ENCODE peak calls at places on chromosomes 2 and 18, in ten cellular contexts. One of them, this sample, is unnamed.
A peak's percentile ranks its signal among the peaks of the same experiment; 100 is the strongest.

GRCh38 chr2:197247083-197247482 is 63.5 kb downstream of the ANKRD44 start:
- DNase-seq in SK-N-SH: peak; percentile 74
- DNase-seq in ovary: no peak
- DNase-seq in GM12865: no peak
- DNase-seq in heart left ventricle: no peak
- DNase-seq in stomach: no peak
- DNase-seq in neural progenitor cell: no peak
- DNase-seq in fibroblast of the aortic adventitia: no peak
- DNase-seq in GM12878: no peak
- DNase-seq in kidney epithelial cell: no peak
- DNase-seq in this sample: no peak

GRCh38 chr2:222320441-222321395 is 21.9 kb upstream of the PAX3 start:
- DNase-seq in SK-N-SH: peak; percentile 58
- DNase-seq in ovary: no peak
- DNase-seq in GM12865: no peak
- DNase-seq in heart left ventricle: no peak
- DNase-seq in stomach: no peak
- DNase-seq in neural progenitor cell: peak; percentile 62
- DNase-seq in fibroblast of the aortic adventitia: no peak
- DNase-seq in GM12878: no peak
- DNase-seq in kidney epithelial cell: no peak
- DNase-seq in this sample: peak; percentile 57

GRCh38 chr2:168145011-168145410 is 102.4 kb downstream of the STK39 start:
- DNase-seq in SK-N-SH: no peak
- DNase-seq in ovary: no peak
- DNase-seq in GM12865: no peak
- DNase-seq in heart left ventricle: no peak
- DNase-seq in stomach: no peak
- DNase-seq in neural progenitor cell: no peak
- DNase-seq in fibroblast of the aortic adventitia: no peak
- DNase-seq in GM12878: no peak
- DNase-seq in kidney epithelial cell: no peak
- DNase-seq in this sample: no peak

GRCh38 chr2:218230882-218231281 is 13.9 kb downstream of the ARPC2 start:
- DNase-seq in SK-N-SH: peak; percentile 19
- DNase-seq in ovary: no peak
- DNase-seq in GM12865: peak; percentile 56
- DNase-seq in heart left ventricle: no peak
- DNase-seq in stomach: peak; percentile 56
- DNase-seq in neural progenitor cell: no peak
- DNase-seq in fibroblast of the aortic adventitia: peak; percentile 37
- DNase-seq in GM12878: no peak
- DNase-seq in kidney epithelial cell: peak; percentile 69
- DNase-seq in this sample: no peak

GRCh38 chr2:147327636-147328035 is 517.2 kb upstream of the ACVR2A start:
- DNase-seq in SK-N-SH: no peak
- DNase-seq in ovary: no peak
- DNase-seq in GM12865: peak; percentile 46
- DNase-seq in heart left ventricle: no peak
- DNase-seq in stomach: no peak
- DNase-seq in neural progenitor cell: no peak
- DNase-seq in fibroblast of the aortic adventitia: peak; percentile 14
- DNase-seq in GM12878: peak; percentile 28
- DNase-seq in kidney epithelial cell: no peak
- DNase-seq in this sample: no peak

GRCh38 chr18:59514193-59514592 is 155.1 kb upstream of the LMAN1 start:
- DNase-seq in SK-N-SH: no peak
- DNase-seq in ovary: peak; percentile 66
- DNase-seq in GM12865: no peak
- DNase-seq in heart left ventricle: peak; percentile 73
- DNase-seq in stomach: no peak
- DNase-seq in neural progenitor cell: peak; percentile 33
- DNase-seq in fibroblast of the aortic adventitia: peak; percentile 98
- DNase-seq in GM12878: no peak
- DNase-seq in kidney epithelial cell: no peak
- DNase-seq in this sample: no peak

GRCh38 chr18:55510809-55511208 is 77.2 kb downstream of the TCF4 start:
- DNase-seq in SK-N-SH: no peak
- DNase-seq in ovary: no peak
- DNase-seq in GM12865: no peak
- DNase-seq in heart left ventricle: peak; percentile 72
- DNase-seq in stomach: no peak
- DNase-seq in neural progenitor cell: no peak
- DNase-seq in fibroblast of the aortic adventitia: peak; percentile 89
- DNase-seq in GM12878: no peak
- DNase-seq in kidney epithelial cell: no peak
- DNase-seq in this sample: no peak

GRCh38 chr18:68177807-68178702 is 536.9 kb downstream of the TMX3 start:
- DNase-seq in SK-N-SH: peak; percentile 2
- DNase-seq in ovary: no peak
- DNase-seq in GM12865: no peak
- DNase-seq in heart left ventricle: no peak
- DNase-seq in stomach: peak; percentile 25
- DNase-seq in neural progenitor cell: no peak
- DNase-seq in fibroblast of the aortic adventitia: peak; percentile 100
- DNase-seq in GM12878: no peak
- DNase-seq in kidney epithelial cell: peak; percentile 52
- DNase-seq in this sample: no peak

GRCh38 chr18:51266736-51267135 is 69.3 kb upstream of the MEX3C start:
- DNase-seq in SK-N-SH: no peak
- DNase-seq in ovary: no peak
- DNase-seq in GM12865: peak; percentile 2
- DNase-seq in heart left ventricle: no peak
- DNase-seq in stomach: no peak
- DNase-seq in neural progenitor cell: no peak
- DNase-seq in fibroblast of the aortic adventitia: no peak
- DNase-seq in GM12878: no peak
- DNase-seq in kidney epithelial cell: no peak
- DNase-seq in this sample: no peak

GRCh38 chr2:230423851-230424458 is 8.0 kb downstream of the SP100 start:
- DNase-seq in SK-N-SH: no peak
- DNase-seq in ovary: no peak
- DNase-seq in GM12865: no peak
- DNase-seq in heart left ventricle: no peak
- DNase-seq in stomach: peak; percentile 73
- DNase-seq in neural progenitor cell: no peak
- DNase-seq in fibroblast of the aortic adventitia: peak; percentile 75
- DNase-seq in GM12878: no peak
- DNase-seq in kidney epithelial cell: no peak
- DNase-seq in this sample: no peak

GRCh38 chr2:190512539-190513095 is 21.9 kb downstream of the NEMP2 start:
- DNase-seq in SK-N-SH: no peak
- DNase-seq in ovary: no peak
- DNase-seq in GM12865: no peak
- DNase-seq in heart left ventricle: no peak
- DNase-seq in stomach: no peak
- DNase-seq in neural progenitor cell: no peak
- DNase-seq in fibroblast of the aortic adventitia: no peak
- DNase-seq in GM12878: no peak
- DNase-seq in kidney epithelial cell: no peak
- DNase-seq in this sample: no peak

DNA sequence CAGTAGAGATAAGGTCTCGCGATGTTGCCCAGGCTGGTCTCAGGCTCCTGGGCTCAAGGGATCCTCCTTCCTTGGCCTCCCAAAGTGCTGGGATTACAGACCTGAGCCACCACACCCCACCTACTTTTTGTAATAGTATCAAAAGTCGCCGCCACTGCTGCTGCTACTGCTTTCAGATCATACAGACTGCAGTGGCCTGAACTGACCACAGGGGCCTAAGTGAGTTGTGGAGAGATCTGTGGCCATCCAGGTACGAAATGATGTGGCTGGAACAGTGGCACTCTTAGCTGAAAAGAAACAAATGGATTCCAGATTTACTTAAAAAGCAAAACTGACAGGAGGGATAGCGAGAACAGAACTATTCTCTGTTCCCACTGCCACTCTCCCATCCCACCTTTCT is 32.9 kb upstream of the POMC start:
- DNase-seq in SK-N-SH: no peak
- DNase-seq in ovary: no peak
- DNase-seq in GM12865: peak; percentile 45
- DNase-seq in heart left ventricle: no peak
- DNase-seq in stomach: no peak
- DNase-seq in neural progenitor cell: peak; percentile 54
- DNase-seq in fibroblast of the aortic adventitia: no peak
- DNase-seq in GM12878: no peak
- DNase-seq in kidney epithelial cell: no peak
- DNase-seq in this sample: no peak
- TF ChIP-seq CTCF in SK-N-SH: peak; percentile 39
- TF ChIP-seq CTCF in ovary: no peak
- TF ChIP-seq CTCF in GM12865: peak; percentile 27
- TF ChIP-seq CTCF in heart left ventricle: no peak
- TF ChIP-seq CTCF in stomach: no peak
- TF ChIP-seq CTCF in neural progenitor cell: peak; percentile 45
- TF ChIP-seq CTCF in fibroblast of the aortic adventitia: peak; percentile 26
- TF ChIP-seq CTCF in GM12878: peak; percentile 41
- TF ChIP-seq CTCF in kidney epithelial cell: peak; percentile 27
- TF ChIP-seq CTCF in this sample: no peak

DNA sequence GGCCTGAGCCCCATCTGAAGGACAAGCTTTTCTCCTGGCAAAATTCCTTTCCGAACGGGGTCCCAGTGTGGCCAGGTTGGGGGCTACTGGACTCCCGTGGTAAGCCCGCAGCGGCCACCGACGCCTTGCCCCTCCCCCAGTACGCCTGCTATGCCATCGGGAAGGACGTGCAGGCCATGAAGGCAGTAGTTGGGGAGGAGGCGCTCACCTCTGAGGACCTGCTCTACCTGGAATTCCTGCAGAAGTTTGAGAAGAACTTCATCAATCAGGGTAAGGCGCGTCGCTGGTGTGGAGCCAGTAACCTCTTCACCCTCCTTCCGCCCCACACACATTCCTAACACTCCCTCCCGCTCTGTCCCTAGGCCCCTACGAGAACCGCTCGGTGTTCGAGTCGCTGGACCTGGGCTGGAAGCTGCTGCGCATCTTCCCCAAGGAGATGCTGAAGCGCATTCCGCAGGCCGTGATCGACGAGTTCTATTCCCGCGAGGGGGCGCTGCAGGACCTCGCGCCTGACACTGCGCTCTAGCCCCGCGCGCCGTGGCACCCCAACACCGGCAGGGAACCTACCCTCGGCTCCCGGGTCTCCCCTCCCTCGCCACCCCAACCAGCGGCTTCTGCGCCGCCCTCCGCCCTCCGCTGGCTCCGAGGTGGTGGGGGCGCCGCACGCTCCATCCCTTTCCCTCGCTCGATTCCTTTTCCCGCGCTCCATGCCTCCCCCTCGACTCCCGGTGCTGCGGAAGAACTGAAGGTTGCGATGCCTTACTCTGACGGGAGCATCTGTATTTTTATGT is 13.6 kb upstream of the ANKRD53 start:
- DNase-seq in SK-N-SH: peak; percentile 84
- DNase-seq in ovary: peak; percentile 82
- DNase-seq in GM12865: peak; percentile 82
- DNase-seq in heart left ventricle: peak; percentile 47
- DNase-seq in stomach: peak; percentile 75
- DNase-seq in neural progenitor cell: peak; percentile 93
- DNase-seq in fibroblast of the aortic adventitia: peak; percentile 66
- DNase-seq in GM12878: no peak
- DNase-seq in kidney epithelial cell: no peak
- DNase-seq in this sample: no peak
- TF ChIP-seq CTCF in SK-N-SH: peak; percentile 64
- TF ChIP-seq CTCF in ovary: peak; percentile 73
- TF ChIP-seq CTCF in GM12865: peak; percentile 91
- TF ChIP-seq CTCF in heart left ventricle: peak; percentile 67
- TF ChIP-seq CTCF in stomach: peak; percentile 61
- TF ChIP-seq CTCF in neural progenitor cell: peak; percentile 89
- TF ChIP-seq CTCF in fibroblast of the aortic adventitia: peak; percentile 77
- TF ChIP-seq CTCF in GM12878: peak; percentile 85
- TF ChIP-seq CTCF in kidney epithelial cell: peak; percentile 70
- TF ChIP-seq CTCF in this sample: peak; percentile 72

GRCh38 chr2:172704072-172704936 is 31.3 kb upstream of the RAPGEF4 start:
- DNase-seq in SK-N-SH: peak; percentile 44
- DNase-seq in ovary: no peak
- DNase-seq in GM12865: peak; percentile 12
- DNase-seq in heart left ventricle: no peak
- DNase-seq in stomach: no peak
- DNase-seq in neural progenitor cell: peak; percentile 51
- DNase-seq in fibroblast of the aortic adventitia: peak; percentile 28
- DNase-seq in GM12878: no peak
- DNase-seq in kidney epithelial cell: no peak
- DNase-seq in this sample: no peak
- TF ChIP-seq CTCF in SK-N-SH: peak; percentile 63
- TF ChIP-seq CTCF in ovary: no peak
- TF ChIP-seq CTCF in GM12865: peak; percentile 44
- TF ChIP-seq CTCF in heart left ventricle: peak; percentile 41
- TF ChIP-seq CTCF in stomach: peak; percentile 40
- TF ChIP-seq CTCF in neural progenitor cell: peak; percentile 64
- TF ChIP-seq CTCF in fibroblast of the aortic adventitia: peak; percentile 50
- TF ChIP-seq CTCF in GM12878: peak; percentile 54
- TF ChIP-seq CTCF in kidney epithelial cell: peak; percentile 42
- TF ChIP-seq CTCF in this sample: peak; percentile 20

GRCh38 chr2:86254576-86255538 is 55.6 kb downstream of the MRPL35 start:
- DNase-seq in SK-N-SH: no peak
- DNase-seq in ovary: no peak
- DNase-seq in GM12865: no peak
- DNase-seq in heart left ventricle: peak; percentile 45
- DNase-seq in stomach: peak; percentile 83
- DNase-seq in neural progenitor cell: no peak
- DNase-seq in fibroblast of the aortic adventitia: no peak
- DNase-seq in GM12878: no peak
- DNase-seq in kidney epithelial cell: no peak
- DNase-seq in this sample: no peak

GRCh38 chr2:86253424-86253823 is 54.2 kb downstream of the MRPL35 start:
- DNase-seq in SK-N-SH: no peak
- DNase-seq in ovary: no peak
- DNase-seq in GM12865: no peak
- DNase-seq in heart left ventricle: no peak
- DNase-seq in stomach: no peak
- DNase-seq in neural progenitor cell: no peak
- DNase-seq in fibroblast of the aortic adventitia: no peak
- DNase-seq in GM12878: no peak
- DNase-seq in kidney epithelial cell: no peak
- DNase-seq in this sample: no peak

GRCh38 chr2:86251840-86252266 is 52.6 kb downstream of the MRPL35 start:
- DNase-seq in SK-N-SH: no peak
- DNase-seq in ovary: no peak
- DNase-seq in GM12865: no peak
- DNase-seq in heart left ventricle: no peak
- DNase-seq in stomach: peak; percentile 79
- DNase-seq in neural progenitor cell: no peak
- DNase-seq in fibroblast of the aortic adventitia: no peak
- DNase-seq in GM12878: no peak
- DNase-seq in kidney epithelial cell: no peak
- DNase-seq in this sample: no peak

GRCh38 chr2:86249176-86249842 is 50.1 kb downstream of the MRPL35 start:
- DNase-seq in SK-N-SH: peak; percentile 76
- DNase-seq in ovary: peak; percentile 63
- DNase-seq in GM12865: peak; percentile 81
- DNase-seq in heart left ventricle: no peak
- DNase-seq in stomach: no peak
- DNase-seq in neural progenitor cell: no peak
- DNase-seq in fibroblast of the aortic adventitia: peak; percentile 84
- DNase-seq in GM12878: no peak
- DNase-seq in kidney epithelial cell: peak; percentile 65
- DNase-seq in this sample: no peak

GRCh38 chr2:86249843-86250402 is 50.7 kb downstream of the MRPL35 start:
- DNase-seq in SK-N-SH: peak; percentile 68
- DNase-seq in ovary: no peak
- DNase-seq in GM12865: peak; percentile 80
- DNase-seq in heart left ventricle: no peak
- DNase-seq in stomach: peak; percentile 55
- DNase-seq in neural progenitor cell: no peak
- DNase-seq in fibroblast of the aortic adventitia: no peak
- DNase-seq in GM12878: peak; percentile 52
- DNase-seq in kidney epithelial cell: no peak
- DNase-seq in this sample: no peak
- TF ChIP-seq CTCF in SK-N-SH: peak; percentile 14
- TF ChIP-seq CTCF in ovary: no peak
- TF ChIP-seq CTCF in GM12865: peak; percentile 46
- TF ChIP-seq CTCF in heart left ventricle: no peak
- TF ChIP-seq CTCF in stomach: no peak
- TF ChIP-seq CTCF in neural progenitor cell: no peak
- TF ChIP-seq CTCF in fibroblast of the aortic adventitia: no peak
- TF ChIP-seq CTCF in GM12878: peak; percentile 53
- TF ChIP-seq CTCF in kidney epithelial cell: no peak
- TF ChIP-seq CTCF in this sample: no peak